ENCODE peak calls at places on chromosomes 12 and 14, in five cellular contexts. P is adipocyte, Z is cardiac fibroblast, V is GM12865, T is tibial nerve. W is an unnamed sample.

GRCh38 chr14:61343471-61343870 is 22.1 kb downstream of the PRKCH start:
- DNase-seq in T (no peak), V (no peak), Z (peak), P (no peak), W (no peak)

GRCh38 chr12:122276242-122276641 is 9.9 kb upstream of the VPS33A start:
- DNase-seq in V (no peak), P (no peak), T (no peak), Z (no peak), W (no peak)

GRCh38 chr14:68269136-68269535 is 449.6 kb downstream of the RAD51B start:
- DNase-seq in Z (no peak), V (no peak), P (no peak), T (no peak), W (no peak)

GRCh38 chr14:49552630-49553029 is 33.5 kb downstream of the RPS29 start:
- DNase-seq in P (no peak), T (no peak), V (no peak), Z (no peak), W (no peak)

GRCh38 chr12:1880876-1881275 is 37.6 kb downstream of the CACNA2D4 start:
- DNase-seq in V (no peak), Z (no peak), T (no peak), P (no peak), W (no peak)

GRCh38 chr14:23041729-23042128 is 283 bp upstream of the PSMB11 start:
- DNase-seq in T (no peak), V (no peak), P (no peak), Z (peak), W (no peak)

GRCh38 chr14:58788655-58789054 is 150.9 kb downstream of the DACT1 start:
- DNase-seq in T (no peak), Z (no peak), P (no peak), V (no peak), W (no peak)

GRCh38 chr12:5096241-5096880 is 52.7 kb downstream of the KCNA5 start:
- DNase-seq in Z (peak), T (no peak), V (no peak), P (peak), W (no peak)

GRCh38 chr14:21220874-21221477 is 48.3 kb downstream of the HNRNPC start:
- DNase-seq in V (no peak), T (no peak), P (no peak), Z (peak), W (no peak)

GRCh38 chr12:51441583-51441982 is 17.0 kb downstream of the SLC4A8 start:
- DNase-seq in Z (peak), P (peak), T (no peak), V (no peak), W (no peak)

GRCh38 chr12:55659486-55660385 is 23.0 kb downstream of the OR10P1 start:
- DNase-seq in P (peak), T (no peak), V (peak), Z (peak), W (no peak)

GRCh38 chr12:25388216-25388615 is 137.5 kb upstream of the KRAS start:
- DNase-seq in V (peak), T (no peak), Z (no peak), P (no peak), W (no peak)

GRCh38 chr12:109734219-109735000 is 20.8 kb downstream of the FAM222A start:
- DNase-seq in T (no peak), Z (peak), P (no peak), V (no peak), W (no peak)

GRCh38 chr14:32134448-32135070 is 57.5 kb downstream of the ARHGAP5 start:
- DNase-seq in V (no peak), T (no peak), P (peak), Z (peak), W (peak)

GRCh38 chr12:85794551-85794950 is 41.7 kb downstream of the RASSF9 start:
- DNase-seq in T (no peak), Z (peak), P (peak), V (no peak), W (no peak)

GRCh38 chr12:42568952-42569916 is 20.3 kb downstream of the PRICKLE1 start:
- DNase-seq in V (peak), P (peak), Z (peak), T (no peak), W (peak)

GRCh38 chr12:122336015-122336946 is 70.0 kb upstream of the VPS33A start:
- DNase-seq in V (peak), P (peak), Z (peak), T (no peak), W (no peak)

GRCh38 chr12:6323340-6323994 is 13.0 kb downstream of the PLEKHG6 start:
- DNase-seq in V (peak), Z (peak), P (peak), T (no peak), W (peak)

GRCh38 chr12:130875193-130875592 is 3.3 kb downstream of the RAN start:
- DNase-seq in P (no peak), V (no peak), T (no peak), Z (no peak), W (no peak)

GRCh38 chr12:7588703-7589329 is 76.9 kb downstream of the APOBEC1 start:
- DNase-seq in Z (peak), T (peak), P (peak), V (peak), W (no peak)

GRCh38 chr12:58249610-58250009 is 308.2 kb downstream of the ATP23 start:
- DNase-seq in V (no peak), P (no peak), Z (no peak), T (no peak), W (no peak)

GRCh38 chr12:64042901-64043300 is 179.2 kb downstream of the KICS2 start:
- DNase-seq in V (no peak), T (no peak), P (peak), Z (peak), W (no peak)

GRCh38 chr14:22123188-22123560 is 449.6 kb upstream of the OR4E1 start:
- DNase-seq in T (no peak), P (no peak), V (no peak), Z (no peak), W (no peak)

GRCh38 chr14:104096751-104097700 is 11.5 kb downstream of the ASPG start:
- DNase-seq in P (peak), Z (no peak), T (no peak), V (no peak), W (no peak)

GRCh38 chr14:89572566-89573398 is 155.7 kb upstream of the FOXN3 start:
- DNase-seq in P (no peak), V (no peak), T (no peak), Z (no peak), W (peak)

GRCh38 chr12:20810487-20810886 is at the start of gene SLCO1B3:
- DNase-seq in Z (no peak), T (no peak), P (no peak), V (no peak), W (no peak)
- H3K4me3 ChIP-seq in Z (no peak), T (no peak), P (no peak), V (no peak), W (no peak)

GRCh38 chr12:133180669-133181068 is 626 bp upstream of the ZNF268 start:
- DNase-seq in P (no peak), Z (no peak), V (no peak), T (no peak), W (no peak)
- H3K4me3 ChIP-seq in P (peak), Z (no peak), V (peak), T (peak), W (no peak)

DNA sequence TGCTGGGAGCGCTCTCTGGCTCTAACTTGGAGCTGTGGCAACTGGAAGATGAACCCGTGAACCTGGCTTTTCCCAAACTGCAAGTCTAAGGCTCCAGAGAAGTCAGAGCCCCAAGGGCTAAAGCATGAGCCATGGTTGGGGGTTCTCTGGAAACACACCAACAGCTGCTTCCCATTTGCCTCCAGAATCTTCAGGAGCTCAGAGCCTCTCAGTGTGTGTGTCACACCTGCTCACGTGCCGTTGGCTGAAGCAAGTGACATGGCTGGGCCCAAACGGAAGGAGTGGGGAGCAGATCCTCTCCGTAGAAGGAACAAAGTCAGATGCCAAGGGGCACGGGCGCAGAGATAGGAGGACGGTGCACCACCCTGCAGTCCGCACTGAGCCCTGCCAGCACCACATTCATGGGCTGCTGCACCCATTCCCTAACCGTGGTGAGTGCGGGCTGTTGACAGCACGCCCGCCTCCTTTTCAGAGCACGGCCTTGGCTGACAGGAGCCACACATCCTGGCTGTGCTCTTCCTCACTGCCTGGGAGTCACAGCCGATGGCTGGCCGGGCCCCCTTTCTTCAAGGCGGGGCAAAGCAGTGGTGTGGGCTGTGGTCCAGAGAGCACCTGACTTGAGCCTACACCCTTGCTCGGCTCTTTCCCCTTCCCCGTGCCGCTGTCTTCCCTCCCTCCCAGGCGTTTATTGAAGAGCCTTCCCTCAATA is 16.6 kb upstream of the TRAF3 start:
- DNase-seq in V (no peak), P (no peak), T (no peak), Z (no peak), W (no peak)
- H3K4me3 ChIP-seq in V (no peak), P (no peak), T (no peak), Z (no peak), W (no peak)

GRCh38 chr12:110861729-110862128 is 14.9 kb downstream of the CCDC63 start:
- DNase-seq in V (no peak), T (no peak), Z (no peak), P (no peak), W (no peak)

GRCh38 chr12:110858848-110859247 is 12.1 kb downstream of the CCDC63 start:
- DNase-seq in Z (no peak), T (no peak), P (no peak), V (no peak), W (no peak)

GRCh38 chr12:110863161-110863560 is 16.4 kb downstream of the CCDC63 start:
- DNase-seq in Z (no peak), P (no peak), V (no peak), T (no peak), W (no peak)

GRCh38 chr12:110860833-110861291 is 14.1 kb downstream of the CCDC63 start:
- DNase-seq in T (no peak), P (no peak), V (no peak), Z (peak), W (no peak)

GRCh38 chr12:110862331-110862730 is 15.5 kb downstream of the CCDC63 start:
- DNase-seq in V (no peak), Z (no peak), P (no peak), T (no peak), W (no peak)
- H3K4me3 ChIP-seq in V (no peak), Z (no peak), P (no peak), T (no peak), W (no peak)

GRCh38 chr12:47757840-47758583 is 668 bp downstream of the RAPGEF3 start:
- DNase-seq in T (no peak), V (no peak), Z (no peak), P (no peak), W (no peak)

GRCh38 chr12:47754881-47755280 is 3.8 kb downstream of the RAPGEF3 start:
- DNase-seq in P (no peak), T (no peak), V (peak), Z (no peak), W (peak)

GRCh38 chr12:47757360-47757839 is 1.3 kb downstream of the RAPGEF3 start:
- DNase-seq in V (no peak), Z (no peak), T (no peak), P (no peak), W (no peak)

GRCh38 chr12:47754126-47754525 is 4.6 kb downstream of the RAPGEF3 start:
- DNase-seq in P (no peak), Z (no peak), V (no peak), T (no peak), W (no peak)

DNA sequence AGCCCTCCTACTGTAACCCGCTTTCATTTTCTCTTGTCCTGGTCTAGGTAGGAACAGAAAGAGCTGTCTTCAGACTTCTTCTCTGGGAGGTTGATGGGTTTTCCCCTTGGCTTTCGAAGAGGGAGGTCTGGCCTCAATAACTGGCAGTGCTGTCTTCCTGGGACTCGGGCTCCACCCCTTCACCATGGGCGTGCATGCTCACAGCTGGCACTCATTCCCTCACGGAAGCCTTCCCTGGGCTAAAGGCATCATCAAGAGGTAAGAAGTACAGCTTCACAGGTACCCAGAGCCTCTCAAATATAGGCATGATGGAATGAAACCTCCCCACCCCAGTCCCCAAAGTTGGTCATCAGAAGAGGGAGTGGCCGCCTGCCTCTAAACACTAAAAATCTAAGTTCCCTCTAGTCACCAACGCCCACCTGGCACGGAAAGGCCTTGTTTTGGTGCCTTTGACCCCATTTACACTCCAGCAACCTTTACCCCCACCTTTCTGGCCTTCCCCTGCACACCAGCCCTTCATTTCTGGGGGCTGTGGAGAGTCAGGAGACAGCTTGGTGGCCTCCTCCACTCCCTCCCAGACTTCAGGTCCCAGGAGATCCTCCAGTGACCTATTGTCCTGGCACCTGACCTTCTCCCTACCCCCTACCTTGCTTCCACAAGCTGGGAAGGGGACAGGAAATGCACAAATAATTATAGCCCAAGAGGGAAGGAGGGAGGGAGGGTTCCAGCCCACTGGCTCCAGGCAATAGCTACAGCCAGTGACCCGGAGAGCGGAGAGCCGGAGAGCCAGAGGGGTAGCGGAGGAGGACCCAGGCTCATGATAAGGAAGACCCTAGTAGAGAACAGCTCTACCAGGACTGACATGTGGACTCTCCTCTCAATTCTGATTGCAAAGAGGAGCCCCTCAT is 2.8 kb downstream of the RAPGEF3 start:
- DNase-seq in V (peak), P (no peak), T (no peak), Z (no peak), W (no peak)
- H3K4me3 ChIP-seq in V (peak), P (no peak), T (peak), Z (no peak), W (no peak)

DNA sequence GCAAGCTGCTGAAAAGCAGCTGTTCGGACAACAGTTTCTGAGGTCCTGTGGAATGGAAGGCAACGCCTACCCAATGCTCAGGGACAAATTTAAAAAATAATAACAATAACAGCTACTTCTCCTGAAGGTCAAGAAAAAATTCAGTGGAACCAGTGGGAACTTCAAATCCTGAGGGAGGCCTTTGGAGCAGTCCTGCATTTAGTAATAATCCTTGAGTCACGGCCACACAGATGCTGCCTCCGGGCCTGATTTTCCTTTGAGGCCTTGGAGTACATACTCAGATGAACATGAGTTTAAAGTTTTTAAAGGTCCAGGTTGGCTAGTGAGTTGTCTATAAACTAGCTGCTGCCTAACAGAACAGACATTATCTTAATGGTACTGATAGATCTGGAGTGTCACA is 268.0 kb downstream of the MSRB3 start:
- DNase-seq in T (no peak), P (no peak), V (no peak), Z (no peak), W (no peak)
- H3K4me3 ChIP-seq in T (no peak), P (no peak), V (no peak), Z (no peak), W (no peak)

DNA sequence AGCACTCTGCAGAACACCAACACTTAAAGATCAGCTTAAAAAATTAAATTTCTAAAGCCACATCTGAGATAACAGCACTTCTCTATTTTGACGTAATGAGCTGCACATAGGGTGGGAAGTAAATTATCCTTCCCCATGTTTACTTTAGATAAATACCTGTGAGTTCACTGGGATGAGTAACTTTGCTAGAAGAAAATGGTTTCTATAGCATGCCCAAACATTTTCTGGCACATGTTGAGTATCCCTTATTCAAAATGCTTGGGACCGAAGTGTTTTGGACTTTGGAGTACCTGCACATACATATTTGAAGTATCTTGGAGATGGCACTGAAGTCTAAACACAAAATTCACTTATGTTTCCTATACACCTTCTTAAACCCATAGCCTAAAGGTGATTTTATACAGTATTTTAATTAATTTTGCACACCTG is 6.6 kb downstream of the SLC38A2 start:
- DNase-seq in P (peak), V (no peak), T (no peak), Z (peak), W (no peak)
- H3K4me3 ChIP-seq in P (peak), V (no peak), T (no peak), Z (peak), W (no peak)

GRCh38 chr12:45613306-45613705 is 116.2 kb upstream of the ARID2 start:
- DNase-seq in P (peak), V (no peak), T (no peak), Z (peak), W (no peak)

GRCh38 chr12:45611061-45611460 is 118.4 kb upstream of the ARID2 start:
- DNase-seq in P (no peak), Z (no peak), V (no peak), T (no peak), W (no peak)

GRCh38 chr12:45612044-45612794 is 117.3 kb upstream of the ARID2 start:
- DNase-seq in P (peak), V (no peak), Z (peak), T (no peak), W (no peak)

GRCh38 chr12:45613855-45614254 is 115.7 kb upstream of the ARID2 start:
- DNase-seq in T (no peak), Z (no peak), P (no peak), V (no peak), W (no peak)

GRCh38 chr12:45611495-45611894 is 118.0 kb upstream of the ARID2 start:
- DNase-seq in V (no peak), Z (no peak), T (no peak), P (no peak), W (no peak)
- H3K4me3 ChIP-seq in V (no peak), Z (peak), T (no peak), P (peak), W (no peak)

GRCh38 chr14:55104051-55104954 is 24.7 kb upstream of the LGALS3 start:
- DNase-seq in V (no peak), T (no peak), Z (no peak), P (no peak), W (no peak)

GRCh38 chr14:55099741-55100140 is 29.3 kb upstream of the LGALS3 start:
- DNase-seq in P (peak), T (no peak), V (no peak), Z (peak), W (no peak)

GRCh38 chr14:55101698-55102097 is 27.4 kb upstream of the LGALS3 start:
- DNase-seq in P (no peak), Z (no peak), T (no peak), V (no peak), W (no peak)

GRCh38 chr14:55103005-55103640 is 25.9 kb upstream of the LGALS3 start:
- DNase-seq in V (peak), T (peak), Z (peak), P (peak), W (peak)

GRCh38 chr14:55102141-55102547 is 26.9 kb upstream of the LGALS3 start:
- DNase-seq in Z (peak), P (peak), T (peak), V (peak), W (peak)
- H3K4me3 ChIP-seq in Z (no peak), P (peak), T (no peak), V (no peak), W (no peak)

GRCh38 chr12:95096378-95096777 is 23.0 kb upstream of the NR2C1 start:
- DNase-seq in P (no peak), T (no peak), V (no peak), Z (no peak), W (no peak)
- H3K4me3 ChIP-seq in P (no peak), T (no peak), V (no peak), Z (no peak), W (no peak)